ENCODE peak calls at places on chromosomes 6 and 20, in four cellular contexts. One of them, this sample, is unnamed.

GRCh38 chr6:109824105-109824504 is 133.0 kb downstream of the FIG4 start:
- DNase-seq in cardiac muscle cell: no peak
- DNase-seq in progenitor cell of endocrine pancreas: no peak
- DNase-seq in BE2C: no peak
- DNase-seq in this sample: no peak

GRCh38 chr6:77474286-77474956 is 11.1 kb upstream of the HTR1B start:
- DNase-seq in cardiac muscle cell: no peak
- DNase-seq in progenitor cell of endocrine pancreas: no peak
- DNase-seq in BE2C: no peak
- DNase-seq in this sample: no peak

GRCh38 chr6:134703206-134703605 is 246.7 kb downstream of the ALDH8A1 start:
- DNase-seq in cardiac muscle cell: no peak
- DNase-seq in progenitor cell of endocrine pancreas: no peak
- DNase-seq in BE2C: no peak
- DNase-seq in this sample: no peak

GRCh38 chr20:2740702-2741101 is 48.1 kb downstream of the EBF4 start:
- DNase-seq in cardiac muscle cell: no peak
- DNase-seq in progenitor cell of endocrine pancreas: no peak
- DNase-seq in BE2C: no peak
- DNase-seq in this sample: no peak

GRCh38 chr6:37538107-37538506 is 38.4 kb upstream of the CCDC167 start:
- DNase-seq in cardiac muscle cell: no peak
- DNase-seq in progenitor cell of endocrine pancreas: no peak
- DNase-seq in BE2C: peak; percentile 40
- DNase-seq in this sample: no peak

GRCh38 chr6:25629202-25629584 is 22.8 kb upstream of the SCGN start:
- DNase-seq in cardiac muscle cell: no peak
- DNase-seq in progenitor cell of endocrine pancreas: no peak
- DNase-seq in BE2C: peak; percentile 80
- DNase-seq in this sample: no peak

GRCh38 chr6:54519161-54519560 is 210.9 kb downstream of the TINAG start:
- DNase-seq in cardiac muscle cell: no peak
- DNase-seq in progenitor cell of endocrine pancreas: no peak
- DNase-seq in BE2C: no peak
- DNase-seq in this sample: no peak

GRCh38 chr6:135702955-135703499 is 148.5 kb upstream of the PDE7B start:
- DNase-seq in cardiac muscle cell: no peak
- DNase-seq in progenitor cell of endocrine pancreas: no peak
- DNase-seq in BE2C: no peak
- DNase-seq in this sample: no peak

GRCh38 chr20:61955668-61956395 is 109.8 kb downstream of the TAF4 start:
- DNase-seq in cardiac muscle cell: no peak
- DNase-seq in progenitor cell of endocrine pancreas: no peak
- DNase-seq in BE2C: no peak
- DNase-seq in this sample: no peak

GRCh38 chr6:169076240-169076639 is 177.4 kb downstream of the THBS2 start:
- DNase-seq in cardiac muscle cell: peak; percentile 25
- DNase-seq in progenitor cell of endocrine pancreas: no peak
- DNase-seq in BE2C: no peak
- DNase-seq in this sample: no peak

GRCh38 chr20:63508072-63508768 is 9.3 kb upstream of the EEF1A2 start:
- DNase-seq in cardiac muscle cell: no peak
- DNase-seq in progenitor cell of endocrine pancreas: peak; percentile 7
- DNase-seq in BE2C: no peak
- DNase-seq in this sample: no peak

GRCh38 chr6:91057689-91058088 is 470.8 kb upstream of the MAP3K7 start:
- DNase-seq in cardiac muscle cell: no peak
- DNase-seq in progenitor cell of endocrine pancreas: no peak
- DNase-seq in BE2C: no peak
- DNase-seq in this sample: no peak

GRCh38 chr6:1702580-1703051 is 92.9 kb downstream of the FOXC1 start:
- DNase-seq in cardiac muscle cell: no peak
- DNase-seq in progenitor cell of endocrine pancreas: no peak
- DNase-seq in BE2C: no peak
- DNase-seq in this sample: no peak

GRCh38 chr6:47141963-47142362 is 99.8 kb upstream of the ADGRF1 start:
- DNase-seq in cardiac muscle cell: no peak
- DNase-seq in progenitor cell of endocrine pancreas: no peak
- DNase-seq in BE2C: no peak
- DNase-seq in this sample: no peak

GRCh38 chr20:55888655-55889054 is 116.7 kb downstream of the CBLN4 start:
- DNase-seq in cardiac muscle cell: no peak
- DNase-seq in progenitor cell of endocrine pancreas: no peak
- DNase-seq in BE2C: peak; percentile 83
- DNase-seq in this sample: no peak

GRCh38 chr20:63100926-63101699 is 94.3 kb upstream of the BHLHE23 start:
- DNase-seq in cardiac muscle cell: no peak
- DNase-seq in progenitor cell of endocrine pancreas: no peak
- DNase-seq in BE2C: peak; percentile 8
- DNase-seq in this sample: no peak

GRCh38 chr6:82408952-82409421 is 45.4 kb downstream of the TPBG start:
- DNase-seq in cardiac muscle cell: peak; percentile 57
- DNase-seq in progenitor cell of endocrine pancreas: no peak
- DNase-seq in BE2C: no peak
- DNase-seq in this sample: no peak

DNA sequence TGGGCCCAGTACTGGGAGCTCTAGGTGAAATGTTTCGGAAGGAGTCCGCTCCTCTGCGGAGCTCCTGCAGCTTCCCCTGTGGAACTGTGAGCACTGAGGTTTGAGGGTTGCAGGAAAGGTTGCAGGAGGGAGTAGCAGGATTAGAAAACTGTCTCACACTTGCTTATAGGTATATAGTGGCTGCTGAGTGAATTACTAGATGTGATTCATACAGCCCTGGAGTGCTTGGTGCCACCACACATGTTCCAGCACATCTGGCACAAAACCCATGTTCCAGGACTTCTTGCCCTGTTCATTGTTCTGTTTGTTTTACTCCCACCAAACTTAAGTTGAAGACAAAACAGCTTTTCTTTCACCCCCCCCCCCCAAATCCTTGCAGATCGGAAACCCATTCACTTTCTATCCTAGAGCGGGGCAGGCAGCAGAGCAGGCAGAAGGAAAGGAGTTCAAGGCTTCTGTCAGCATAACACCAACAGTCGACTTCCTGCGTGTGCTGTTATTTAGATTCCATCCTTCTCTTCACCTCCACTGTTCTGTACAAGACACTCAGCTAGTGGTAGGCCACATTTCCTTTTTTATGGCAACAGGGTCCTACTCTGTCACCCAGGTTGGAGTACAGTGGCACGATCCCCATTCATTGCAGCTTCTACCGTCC is 669 bp upstream of the PEX6 start:
- DNase-seq in cardiac muscle cell: no peak
- DNase-seq in progenitor cell of endocrine pancreas: no peak
- DNase-seq in BE2C: no peak
- DNase-seq in this sample: no peak
- TF ChIP-seq CTCF in cardiac muscle cell: no peak
- TF ChIP-seq CTCF in progenitor cell of endocrine pancreas: no peak
- TF ChIP-seq CTCF in BE2C: no peak
- TF ChIP-seq CTCF in this sample: no peak

GRCh38 chr20:58378704-58379103 is 10.3 kb upstream of the VAPB start:
- DNase-seq in cardiac muscle cell: no peak
- DNase-seq in progenitor cell of endocrine pancreas: no peak
- DNase-seq in BE2C: no peak
- DNase-seq in this sample: no peak
- TF ChIP-seq CTCF in cardiac muscle cell: peak; percentile 19
- TF ChIP-seq CTCF in progenitor cell of endocrine pancreas: no peak
- TF ChIP-seq CTCF in BE2C: peak; percentile 38
- TF ChIP-seq CTCF in this sample: no peak

DNA sequence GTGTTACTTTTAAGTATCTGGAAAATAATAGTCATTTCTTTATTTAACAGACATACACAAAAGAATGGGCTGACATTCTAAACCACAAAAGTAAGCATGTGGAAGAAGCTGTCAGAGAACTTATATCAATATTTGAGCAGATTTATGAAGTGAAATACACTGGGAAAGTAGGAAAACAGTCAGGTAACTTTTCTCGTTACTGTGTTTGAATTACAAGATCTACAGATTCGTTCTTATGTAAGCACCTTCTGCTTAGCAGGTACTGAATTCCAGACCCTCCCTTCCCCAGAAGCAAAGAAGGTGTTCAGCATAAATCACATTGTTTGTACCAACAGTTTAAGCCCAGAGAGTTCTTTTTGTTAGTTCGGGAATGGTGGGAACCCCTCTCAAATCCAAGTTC is 88.0 kb downstream of the DNAH8 start:
- DNase-seq in cardiac muscle cell: no peak
- DNase-seq in progenitor cell of endocrine pancreas: no peak
- DNase-seq in BE2C: no peak
- DNase-seq in this sample: no peak
- TF ChIP-seq CTCF in cardiac muscle cell: no peak
- TF ChIP-seq CTCF in progenitor cell of endocrine pancreas: no peak
- TF ChIP-seq CTCF in BE2C: no peak
- TF ChIP-seq CTCF in this sample: no peak

GRCh38 chr20:10316582-10316981 is 98.0 kb downstream of the SNAP25 start:
- DNase-seq in cardiac muscle cell: no peak
- DNase-seq in progenitor cell of endocrine pancreas: no peak
- DNase-seq in BE2C: no peak
- DNase-seq in this sample: no peak
- TF ChIP-seq CTCF in cardiac muscle cell: no peak
- TF ChIP-seq CTCF in progenitor cell of endocrine pancreas: peak; percentile 8
- TF ChIP-seq CTCF in BE2C: peak; percentile 44
- TF ChIP-seq CTCF in this sample: no peak